ENCODE peak calls at places on chromosomes 7 and 10, in nine cellular contexts. L, K, R, P, B, Z, A, M and H are unnamed samples.

GRCh38 chr10:95288273-95288672 is 2.5 kb downstream of the PDLIM1 start:
- ATAC-seq in L (no peak), K (no peak), R (no peak), P (no peak), B (no peak), Z (no peak), A (no peak), M (peak; percentile 8), H (no peak)

GRCh38 chr10:79166312-79166721 is 97.6 kb downstream of the ZMIZ1 start:
- ATAC-seq in L (peak; percentile 88), K (no peak), R (no peak), P (no peak), B (peak; percentile 49), Z (no peak), A (no peak), M (no peak), H (no peak)

GRCh38 chr10:10973310-10973709 is 44.4 kb upstream of the CELF2 start:
- ATAC-seq in L (peak; percentile 65), K (no peak), R (no peak), P (no peak), B (peak; percentile 32), Z (no peak), A (no peak), M (no peak), H (no peak)

GRCh38 chr10:33355267-33355666 is 20.8 kb upstream of the NRP1 start:
- ATAC-seq in L (no peak), K (no peak), R (no peak), P (no peak), B (peak; percentile 93), Z (no peak), A (no peak), M (peak; percentile 50), H (no peak)

GRCh38 chr10:61543831-61544230 is 90.7 kb upstream of the TMEM26 start:
- ATAC-seq in L (no peak), K (no peak), R (no peak), P (no peak), B (no peak), Z (no peak), A (no peak), M (no peak), H (no peak)

GRCh38 chr10:33935350-33935749 is 600.9 kb upstream of the NRP1 start:
- ATAC-seq in L (no peak), K (no peak), R (no peak), P (peak; percentile 36), B (no peak), Z (no peak), A (no peak), M (no peak), H (no peak)

GRCh38 chr7:115924398-115924797 is 106.2 kb downstream of the TFEC start:
- ATAC-seq in L (no peak), K (no peak), R (no peak), P (no peak), B (no peak), Z (no peak), A (no peak), M (peak; percentile 82), H (no peak)

GRCh38 chr7:116862234-116863167 is at the start of gene CAPZA2:
- ATAC-seq in L (peak; percentile 97), K (peak; percentile 87), R (peak; percentile 94), P (peak; percentile 92), B (peak; percentile 97), Z (peak; percentile 98), A (peak; percentile 97), M (peak; percentile 96), H (peak; percentile 90)

GRCh38 chr10:8416755-8417154 is 362.3 kb downstream of the GATA3 start:
- ATAC-seq in L (no peak), K (peak; percentile 26), R (peak; percentile 72), P (no peak), B (no peak), Z (no peak), A (no peak), M (no peak), H (no peak)

GRCh38 chr7:91929463-91929862 is 11.2 kb upstream of the AKAP9 start:
- ATAC-seq in L (no peak), K (peak; percentile 88), R (peak; percentile 95), P (peak; percentile 33), B (no peak), Z (no peak), A (no peak), M (no peak), H (peak; percentile 60)

GRCh38 chr7:121372376-121373024 is 23.6 kb downstream of the FAM3C start:
- ATAC-seq in L (no peak), K (peak; percentile 60), R (peak; percentile 81), P (peak; percentile 59), B (peak; percentile 58), Z (no peak), A (no peak), M (no peak), H (peak; percentile 91)

GRCh38 chr10:1451362-1451888 is 285.9 kb downstream of the ADARB2 start:
- ATAC-seq in L (no peak), K (no peak), R (no peak), P (no peak), B (no peak), Z (no peak), A (no peak), M (no peak), H (no peak)

GRCh38 chr7:143085109-143085508 is 33.0 kb downstream of the OR6V1 start:
- ATAC-seq in L (no peak), K (no peak), R (no peak), P (no peak), B (no peak), Z (no peak), A (no peak), M (no peak), H (no peak)